ENCODE peak calls at places on chromosomes 12 and 14, in five cellular contexts. L is IMR-90, H is mesendoderm, Z is mesenchymal stem cell, J is H1. E is an unnamed sample.

GRCh38 chr12:106855221-106855758 is 80.8 kb downstream of the RIC8B start:
- DNase-seq in L (no peak), H (no peak), J (no peak), Z (no peak), E (no peak)

GRCh38 chr14:68951051-68951797 is 27.9 kb downstream of the ACTN1 start:
- DNase-seq in L (peak), Z (peak), J (no peak), H (peak), E (no peak)

GRCh38 chr14:101823511-101824120 is 62.1 kb downstream of the PPP2R5C start:
- DNase-seq in H (no peak), J (no peak), Z (peak), L (no peak), E (no peak)

GRCh38 chr12:104622942-104623341 is 166.2 kb downstream of the CHST11 start:
- DNase-seq in Z (peak), L (no peak), J (no peak), H (no peak), E (no peak)

GRCh38 chr14:102592969-102593840 is 756 bp downstream of the RCOR1 start:
- DNase-seq in J (no peak), H (peak), L (peak), Z (peak), E (peak)

GRCh38 chr14:84874436-84874835 is 655.5 kb upstream of the FLRT2 start:
- DNase-seq in L (no peak), J (no peak), Z (no peak), H (no peak), E (no peak)

GRCh38 chr12:59973515-59973914 is 377.7 kb downstream of the SLC16A7 start:
- DNase-seq in H (peak), Z (peak), L (peak), J (no peak), E (no peak)

GRCh38 chr12:121296618-121297476 is at the start of gene CAMKK2:
- DNase-seq in J (peak), Z (peak), H (peak), L (peak), E (peak)

GRCh38 chr14:69713976-69714716 is 52.8 kb upstream of the SRSF5 start:
- DNase-seq in L (no peak), H (no peak), J (no peak), Z (no peak), E (no peak)

GRCh38 chr12:108430245-108430644 is 84.8 kb upstream of the FICD start:
- DNase-seq in L (peak), H (no peak), Z (no peak), J (no peak), E (no peak)

GRCh38 chr12:102539651-102540553 is 59.5 kb upstream of the IGF1 start:
- DNase-seq in J (no peak), L (peak), Z (peak), H (peak), E (peak)

GRCh38 chr14:21104448-21105060 is 3.7 kb downstream of the TMEM253 start:
- DNase-seq in J (peak), L (peak), H (peak), Z (peak), E (no peak)

GRCh38 chr12:113792450-113792849 is 173.7 kb downstream of the RBM19 start:
- DNase-seq in Z (no peak), L (no peak), J (no peak), H (no peak), E (no peak)

GRCh38 chr12:113796086-113796827 is 169.9 kb downstream of the RBM19 start:
- DNase-seq in L (no peak), Z (no peak), J (no peak), H (no peak), E (no peak)

GRCh38 chr12:113793250-113793649 is 172.9 kb downstream of the RBM19 start:
- DNase-seq in H (no peak), L (no peak), Z (no peak), J (no peak), E (no peak)

GRCh38 chr12:113796852-113797534 is 169.1 kb downstream of the RBM19 start:
- DNase-seq in J (no peak), H (peak), L (no peak), Z (no peak), E (no peak)

DNA sequence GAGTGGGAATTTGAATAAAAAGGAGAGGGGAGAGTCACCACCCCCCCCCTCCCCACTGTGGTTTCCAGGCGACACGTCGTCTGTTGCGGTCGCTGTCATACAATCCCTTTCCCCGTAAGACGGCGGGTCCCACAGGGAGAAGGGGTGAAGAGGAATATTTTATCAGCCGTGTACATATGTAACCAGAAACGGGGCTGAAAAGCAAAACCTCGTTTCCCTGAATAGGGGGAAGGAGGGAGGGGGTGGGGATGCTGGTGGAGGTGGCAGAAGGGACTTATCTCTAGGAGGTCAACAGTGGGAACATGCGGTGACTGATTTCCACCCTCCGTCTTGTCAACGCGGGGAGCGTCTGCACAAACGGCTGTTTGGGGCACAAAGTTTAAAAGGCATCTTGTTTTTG is 171.4 kb downstream of the RBM19 start:
- DNase-seq in L (no peak), Z (no peak), H (no peak), J (no peak), E (no peak)
- H2BK15ac ChIP-seq in L (no peak), Z (no peak), H (no peak), J (no peak), E (no peak)

GRCh38 chr14:105072381-105072861 is 7.2 kb upstream of the GPR132 start:
- DNase-seq in Z (no peak), L (no peak), J (no peak), H (no peak), E (no peak)
- H3K4me3 ChIP-seq in Z (no peak), L (no peak), J (no peak), H (no peak), E (no peak)

GRCh38 chr12:6198556-6198955 is 1.6 kb upstream of the CD9 start:
- DNase-seq in L (no peak), H (no peak), Z (no peak), J (no peak), E (no peak)
- H4K8ac ChIP-seq in L (no peak), H (no peak), Z (no peak), J (no peak), E (no peak)

GRCh38 chr12:49683604-49684309 is 23.4 kb downstream of the FMNL3 start:
- DNase-seq in L (no peak), H (peak), Z (no peak), J (no peak), E (no peak)
- H2BK15ac ChIP-seq in L (no peak), H (no peak), Z (no peak), J (peak), E (no peak)